ENCODE peak calls at places on chromosomes 5 and 9, in seven cellular contexts. W is IMR-90, M is H1, Y is H9, J is neuronal stem cell, V is mesenchymal stem cell, H is trophoblast cell. P is an unnamed sample. For H3K79me1, the result is how much of the 10 kb centered on the place peaks cover.

GRCh38 chr9:37899041-37899440 is 4.9 kb downstream of the SLC25A51 start:
- DNase-seq in M (no peak), J (no peak), H (no peak), W (peak), Y (no peak), V (no peak), P (no peak)

GRCh38 chr5:53515988-53516387 is 35.6 kb downstream of the FST start:
- DNase-seq in Y (no peak), J (no peak), H (no peak), V (no peak), M (no peak), W (no peak), P (no peak)

GRCh38 chr5:132501961-132502931 is 11.7 kb upstream of the IRF1 start:
- DNase-seq in M (no peak), W (peak), H (no peak), V (peak), J (no peak), Y (no peak), P (no peak)

GRCh38 chr5:72624641-72625236 is 117.5 kb upstream of the ZNF366 start:
- DNase-seq in Y (no peak), H (no peak), V (peak), M (no peak), W (peak), J (no peak), P (no peak)

GRCh38 chr5:34656700-34657549 is 797 bp downstream of the RAI14 start:
- DNase-seq in H (peak), Y (no peak), M (no peak), W (no peak), V (no peak), J (no peak), P (no peak)

GRCh38 chr5:65066787-65067506 is 298.2 kb downstream of the CWC27 start:
- DNase-seq in W (no peak), H (no peak), Y (no peak), M (no peak), J (no peak), V (no peak), P (no peak)

GRCh38 chr5:119288364-119289047 is 67.3 kb upstream of the TNFAIP8 start:
- DNase-seq in J (no peak), M (no peak), Y (no peak), V (no peak), W (peak), H (peak), P (no peak)

GRCh38 chr5:125348936-125349335 is 602.5 kb upstream of the ZNF608 start:
- DNase-seq in Y (no peak), M (no peak), W (no peak), J (no peak), H (no peak), V (no peak), P (no peak)

GRCh38 chr9:134623408-134624066 is 18.1 kb upstream of the COL5A1 start:
- DNase-seq in H (no peak), W (no peak), J (no peak), M (no peak), V (no peak), Y (no peak), P (no peak)

GRCh38 chr5:80034962-80035821 is at the start of gene THBS4:
- DNase-seq in M (no peak), J (peak), Y (peak), H (no peak), V (no peak), W (no peak), P (peak)

DNA sequence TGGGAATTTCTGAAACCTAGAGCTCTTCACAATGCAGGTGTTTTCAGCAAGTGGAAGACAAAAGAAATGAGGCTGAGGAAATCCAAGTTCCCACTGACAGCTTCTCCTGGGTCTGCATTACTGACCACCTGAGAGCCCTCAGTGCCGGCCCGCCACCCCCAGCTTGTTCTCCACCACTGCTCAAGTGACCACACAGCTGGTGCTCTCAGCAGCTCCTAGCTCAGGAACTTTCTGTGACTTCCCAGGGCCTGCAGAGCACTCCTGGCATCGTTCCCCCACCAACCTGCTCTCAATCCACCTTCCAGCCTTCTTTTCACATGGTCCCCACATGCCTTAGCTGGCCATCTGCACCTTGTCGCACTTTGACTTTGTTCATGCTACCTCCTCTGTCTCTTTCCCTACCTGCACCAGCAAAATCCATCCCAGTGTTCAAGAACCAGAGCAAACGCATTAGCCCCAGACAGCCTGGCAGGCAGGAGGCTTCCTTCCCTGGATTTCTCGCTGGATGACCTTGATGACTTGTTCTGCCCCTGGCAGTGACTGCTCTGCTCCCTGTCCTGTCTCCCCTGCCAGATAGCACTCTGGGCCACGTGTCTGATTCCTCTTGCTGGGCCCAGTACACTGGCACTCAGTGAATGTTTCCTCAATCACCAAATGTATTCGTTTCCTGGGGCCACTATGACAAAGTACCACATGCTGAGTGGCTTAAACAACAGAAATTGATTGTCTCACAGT is 35.1 kb upstream of the NANS start:
- DNase-seq in M (no peak), J (no peak), H (no peak), Y (peak), V (no peak), W (no peak), P (peak)
- H3K79me1 ChIP-seq in M (under half), J (under half), H (under half), Y (under half), V (under half), W (under half), P (under half)

DNA sequence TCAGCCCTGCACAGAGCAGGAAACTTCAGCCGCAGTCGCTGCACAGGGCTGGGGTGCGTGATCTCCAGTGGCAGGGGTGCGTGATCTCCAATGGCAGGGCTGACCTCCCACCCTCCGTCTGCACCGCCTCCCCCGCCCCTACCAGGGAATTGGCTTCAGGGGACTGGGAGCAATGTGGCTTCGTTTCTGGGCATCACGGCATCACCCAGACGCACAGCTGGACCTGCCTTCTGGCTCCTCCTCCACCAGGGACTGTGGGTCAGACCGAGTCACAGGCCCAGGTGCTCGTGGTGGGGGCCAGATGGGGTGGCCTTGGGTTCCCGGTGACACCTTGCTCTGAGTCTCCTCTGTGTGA is 51.0 kb downstream of the AHRR start:
- DNase-seq in J (no peak), Y (peak), M (no peak), V (no peak), W (no peak), H (no peak), P (no peak)
- H3K79me1 ChIP-seq in J (under half), Y (under half), M (under half), V (under half), W (half or more), H (under half), P (under half)

DNA sequence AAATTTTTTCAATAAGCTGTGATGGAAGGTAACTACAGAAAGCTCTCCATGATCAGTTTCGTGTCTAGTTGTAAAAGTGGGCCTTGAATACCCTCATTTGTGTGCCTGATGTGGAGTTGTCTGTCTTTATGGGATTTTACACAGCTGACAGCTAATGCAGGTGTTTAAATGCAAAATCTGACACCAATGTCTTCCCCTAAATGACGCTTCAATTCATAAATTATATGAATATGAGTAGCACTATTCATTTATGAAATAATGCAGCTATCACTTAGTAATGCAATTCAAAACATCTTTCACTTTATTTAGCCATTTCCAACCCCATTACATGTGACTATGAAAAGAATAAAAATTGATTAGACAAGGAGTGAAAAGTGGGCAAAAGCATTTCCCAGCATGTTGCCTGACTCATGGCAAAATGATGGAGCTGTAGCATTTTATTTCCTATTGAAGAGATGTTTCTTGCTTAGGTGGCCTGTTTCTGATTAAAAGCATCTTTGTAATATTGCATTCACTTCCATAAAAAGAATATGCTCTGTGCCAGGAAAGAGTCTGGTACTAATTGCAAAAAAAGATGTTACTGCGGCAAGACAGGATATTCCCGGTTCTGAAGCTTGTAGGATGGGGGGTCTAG is 116.7 kb upstream of the HAPLN1 start:
- DNase-seq in M (no peak), H (no peak), Y (no peak), J (no peak), W (no peak), V (no peak), P (no peak)
- H3K79me1 ChIP-seq in M (under half), H (under half), Y (under half), J (under half), W (under half), V (under half), P (under half)

GRCh38 chr5:179914032-179914755 is 6.5 kb upstream of the TBC1D9B start:
- DNase-seq in Y (no peak), W (peak), V (peak), J (no peak), M (no peak), H (peak), P (peak)

GRCh38 chr5:179918742-179919486 is 11.2 kb upstream of the TBC1D9B start:
- DNase-seq in H (no peak), W (no peak), M (no peak), J (no peak), V (no peak), Y (no peak), P (no peak)

GRCh38 chr5:179915406-179915935 is 7.8 kb upstream of the TBC1D9B start:
- DNase-seq in M (no peak), H (no peak), V (no peak), J (no peak), W (no peak), Y (no peak), P (no peak)

GRCh38 chr5:179919487-179920060 is 11.9 kb upstream of the TBC1D9B start:
- DNase-seq in W (no peak), J (no peak), V (no peak), Y (no peak), H (no peak), M (no peak), P (no peak)

DNA sequence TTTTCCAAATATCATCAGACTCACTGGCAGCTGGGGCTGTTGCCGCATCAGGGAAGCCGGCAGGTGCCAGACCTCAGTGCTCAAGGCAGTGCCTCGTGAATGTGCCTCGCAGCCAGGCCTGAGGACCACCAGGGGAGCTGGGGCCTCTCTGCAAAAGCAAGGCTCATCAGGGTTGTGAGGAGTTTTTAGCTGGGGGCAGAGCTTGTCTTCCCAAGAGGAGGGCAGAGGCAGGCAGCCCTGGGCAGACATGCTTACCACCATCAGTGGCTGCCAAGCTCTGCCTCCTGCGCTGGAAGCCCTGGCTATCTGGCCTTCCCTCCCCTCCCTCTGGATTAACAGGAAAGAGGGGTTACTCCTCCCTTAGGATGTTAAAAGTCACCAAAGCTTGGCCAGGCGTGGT is 8.8 kb upstream of the TBC1D9B start:
- DNase-seq in H (no peak), M (no peak), J (no peak), W (no peak), V (no peak), Y (no peak), P (no peak)
- H3K79me1 ChIP-seq in H (under half), M (under half), J (under half), W (under half), V (under half), Y (under half), P (under half)

GRCh38 chr9:21580636-21581353 is 98.7 kb upstream of the IFNE start:
- DNase-seq in Y (no peak), W (no peak), H (no peak), J (no peak), M (no peak), V (no peak), P (no peak)
- H3K79me1 ChIP-seq in Y (under half), W (under half), H (under half), J (under half), M (under half), V (under half), P (under half)

GRCh38 chr9:70539526-70539925 is 125.1 kb upstream of the KLF9 start:
- DNase-seq in V (no peak), W (peak), M (no peak), Y (no peak), J (no peak), H (no peak), P (no peak)
- H3K79me1 ChIP-seq in V (under half), W (under half), M (under half), Y (under half), J (under half), H (under half), P (under half)

DNA sequence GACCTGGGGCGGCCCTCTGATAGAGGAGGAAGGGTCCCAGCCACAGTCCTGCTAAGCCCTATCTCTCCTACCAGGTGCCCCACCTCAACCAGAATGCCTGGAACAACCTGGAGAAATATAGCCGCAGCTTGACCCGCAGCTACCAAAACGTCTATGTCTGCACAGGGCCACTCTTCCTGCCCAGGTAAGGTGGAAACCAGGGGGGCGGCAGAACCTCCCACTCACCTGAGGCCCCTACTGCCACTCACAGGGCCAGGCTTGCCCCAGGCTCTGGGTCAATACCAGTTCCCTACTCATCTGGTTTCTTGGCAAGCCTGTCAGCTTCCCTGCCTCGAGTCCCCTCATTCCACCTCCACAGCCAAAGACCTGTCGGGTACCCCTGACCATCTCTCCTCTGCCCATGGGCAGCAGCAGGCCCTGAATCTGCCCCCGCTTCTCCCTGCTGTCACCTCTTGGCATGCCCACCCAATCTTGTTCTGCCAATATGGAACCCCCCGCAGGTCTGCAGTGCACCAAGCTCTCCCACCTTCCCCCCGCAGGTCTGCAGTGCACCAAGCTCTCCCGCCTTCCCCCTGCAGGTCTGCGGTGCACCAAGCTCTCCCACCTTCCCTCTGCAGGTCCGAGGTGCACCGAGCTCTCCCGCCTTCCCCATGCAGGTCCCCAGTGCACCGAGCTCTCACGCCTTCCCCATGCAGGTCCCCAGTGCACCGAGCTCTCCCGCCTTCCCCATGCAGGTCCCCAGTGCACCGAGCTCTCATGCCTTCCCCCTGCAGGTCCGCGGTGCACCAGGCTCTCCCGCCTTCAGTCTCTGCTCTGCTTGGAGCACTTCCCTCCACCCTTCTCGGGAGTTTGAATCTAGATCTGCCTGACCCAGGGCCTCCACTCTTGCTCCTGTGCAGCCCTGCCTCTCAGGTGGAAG is 2.6 kb downstream of the ENDOG start:
- DNase-seq in H (no peak), W (no peak), M (no peak), Y (no peak), J (no peak), V (no peak), P (no peak)
- H3K79me1 ChIP-seq in H (under half), W (under half), M (under half), Y (under half), J (under half), V (under half), P (under half)

GRCh38 chr9:88733651-88734470 is 198.9 kb downstream of the NXNL2 start:
- DNase-seq in Y (no peak), M (no peak), W (peak), H (peak), V (peak), J (no peak), P (no peak)
- H3K79me1 ChIP-seq in Y (under half), M (under half), W (under half), H (under half), V (under half), J (under half), P (under half)